ENCODE peak calls at places on chromosomes 5 and 9, in four cellular contexts. S is stimulated activated CD4-positive, alpha-beta T cell treated with anti-CD3 and anti-CD28 coated beads, Interleukin-15, amount 100 ng/mL, for 24 hours; R is left cardiac atrium; T is NCI-H146. B is an unnamed sample.

GRCh38 chr5:115415143-115415491 is 118.7 kb upstream of the CCDC112 start:
- DNase-seq in S (no peak), R (peak; percentile 67), T (peak; percentile 28), B (no peak)

GRCh38 chr9:15253197-15253596 is 53.8 kb downstream of the TTC39B start:
- DNase-seq in R (no peak), T (no peak), S (no peak), B (no peak)

GRCh38 chr5:170623576-170624181 is 119.9 kb downstream of the KCNIP1 start:
- DNase-seq in S (peak; percentile 65), T (peak; percentile 1), R (peak; percentile 38), B (peak; percentile 34)

GRCh38 chr5:168916266-168916665 is 337.1 kb upstream of the PANK3 start:
- DNase-seq in T (no peak), S (no peak), R (peak; percentile 81), B (no peak)

GRCh38 chr5:154646841-154647759 is 108.1 kb upstream of the LARP1 start:
- DNase-seq in T (peak; percentile 73), R (peak; percentile 42), S (peak; percentile 27), B (peak; percentile 54)

GRCh38 chr5:61289241-61289640 is 42.8 kb upstream of the ZSWIM6 start:
- DNase-seq in R (no peak), S (no peak), T (peak; percentile 74), B (no peak)

GRCh38 chr5:82885657-82886389 is 191.4 kb downstream of the TMEM167A start:
- DNase-seq in T (no peak), R (no peak), S (no peak), B (no peak)

GRCh38 chr5:23930985-23931384 is 423.6 kb downstream of the PRDM9 start:
- DNase-seq in T (no peak), R (no peak), S (no peak), B (no peak)

GRCh38 chr5:13536921-13537320 is 407.6 kb downstream of the DNAH5 start:
- DNase-seq in S (no peak), T (no peak), R (no peak), B (no peak)

GRCh38 chr9:92770005-92770995 is 5.7 kb upstream of the BICD2 start:
- DNase-seq in S (no peak), T (peak; percentile 75), R (no peak), B (no peak)

GRCh38 chr5:108924457-108924961 is 176.8 kb downstream of the FER start:
- DNase-seq in S (no peak), R (no peak), T (no peak), B (peak; percentile 20)

GRCh38 chr9:92289708-92290390 is 3.6 kb downstream of the IARS1 start:
- DNase-seq in R (no peak), T (no peak), S (no peak), B (no peak)

GRCh38 chr9:69121155-69122085 is 52.7 kb upstream of the TJP2 start:
- DNase-seq in T (peak; percentile 70), S (peak; percentile 40), R (peak; percentile 35), B (peak; percentile 32)

GRCh38 chr5:132487841-132488555 is 2.6 kb downstream of the IRF1 start:
- DNase-seq in S (peak; percentile 16), R (no peak), T (no peak), B (peak; percentile 22)

GRCh38 chr5:57538341-57538955 is 55.8 kb upstream of the ACTBL2 start:
- DNase-seq in T (no peak), R (no peak), S (peak; percentile 16), B (no peak)

GRCh38 chr9:114348906-114349482 is 19.3 kb downstream of the ORM2 start:
- DNase-seq in T (no peak), R (peak; percentile 74), S (peak; percentile 95), B (peak; percentile 78)

GRCh38 chr9:12875216-12875615 is 100.4 kb downstream of the LURAP1L start:
- DNase-seq in R (no peak), T (no peak), S (no peak), B (no peak)

GRCh38 chr5:57082441-57083067 is 91.3 kb upstream of the GPBP1 start:
- DNase-seq in S (no peak), T (no peak), R (no peak), B (no peak)

GRCh38 chr5:139446956-139447779 is 7.8 kb upstream of the DNAJC18 start:
- DNase-seq in S (peak; percentile 62), R (no peak), T (no peak), B (no peak)

GRCh38 chr9:126551812-126552211 is 61.9 kb upstream of the LMX1B start:
- DNase-seq in R (no peak), S (no peak), T (no peak), B (no peak)

GRCh38 chr5:151684690-151685361 is 1.9 kb downstream of the SPARC start:
- DNase-seq in T (no peak), R (peak; percentile 62), S (no peak), B (no peak)

GRCh38 chr5:120388016-120388781 is 75.9 kb upstream of the PRR16 start:
- DNase-seq in S (no peak), R (no peak), T (no peak), B (no peak)

GRCh38 chr9:16100596-16101091 is 547.8 kb downstream of the CCDC171 start:
- DNase-seq in R (peak; percentile 71), T (no peak), S (no peak), B (no peak)

GRCh38 chr5:96083361-96083881 is 121.8 kb upstream of the ELL2 start:
- DNase-seq in T (no peak), R (no peak), S (peak; percentile 26), B (no peak)

GRCh38 chr5:10295619-10296326 is 11.9 kb downstream of the CMBL start:
- DNase-seq in T (no peak), R (no peak), S (no peak), B (no peak)

GRCh38 chr5:180348316-180348715 is 4.8 kb downstream of the GFPT2 start:
- DNase-seq in T (no peak), R (no peak), S (no peak), B (no peak)

GRCh38 chr9:94922691-94923107 is 196.2 kb downstream of the AOPEP start:
- DNase-seq in T (no peak), S (no peak), R (no peak), B (no peak)

GRCh38 chr5:59146729-59147128 is 563.9 kb downstream of the RAB3C start:
- DNase-seq in T (no peak), R (no peak), S (no peak), B (no peak)

GRCh38 chr9:114722937-114723620 is 41.1 kb upstream of the TEX48 start:
- DNase-seq in S (no peak), T (no peak), R (no peak), B (no peak)

GRCh38 chr5:157651011-157651611 is 1.1 kb downstream of the SOX30 start:
- DNase-seq in T (no peak), S (no peak), R (no peak), B (no peak)

GRCh38 chr5:6296524-6296923 is 81.8 kb downstream of the MED10 start:
- DNase-seq in R (no peak), S (no peak), T (no peak), B (no peak)

GRCh38 chr9:131685753-131686706 is 53.8 kb downstream of the RAPGEF1 start:
- DNase-seq in R (no peak), T (no peak), S (no peak), B (no peak)

GRCh38 chr9:117044241-117044640 is 357.1 kb downstream of the TRIM32 start:
- DNase-seq in R (no peak), S (no peak), T (no peak), B (no peak)

GRCh38 chr9:124835026-124835501 is 18.2 kb upstream of the WDR38 start:
- DNase-seq in T (peak; percentile 38), S (no peak), R (peak; percentile 87), B (no peak)

GRCh38 chr5:31271567-31271966 is 78.1 kb downstream of the CDH6 start:
- DNase-seq in T (no peak), S (no peak), R (no peak), B (no peak)

GRCh38 chr5:133406208-133406607 is 206.1 kb downstream of the FSTL4 start:
- DNase-seq in S (no peak), R (no peak), T (no peak), B (no peak)

GRCh38 chr5:30502277-30502676 is 691.2 kb upstream of the CDH6 start:
- DNase-seq in T (no peak), R (no peak), S (no peak), B (no peak)

GRCh38 chr5:172837640-172838039 is 3.6 kb downstream of the ERGIC1 start:
- DNase-seq in S (peak; percentile 34), R (no peak), T (peak; percentile 85), B (peak; percentile 74)

GRCh38 chr9:2859776-2860379 is 16.0 kb upstream of the PUM3 start:
- DNase-seq in R (peak; percentile 60), T (peak; percentile 70), S (peak; percentile 75), B (peak; percentile 64)

B was measured in activated CD8-positive, alpha-beta T cell treated with anti-CD3 and anti-CD28 coated beads, Interleukin-2, amount 10 ng/mL, durations not matched to agents 7 days and 5 days.